ENCODE peak calls at places on chromosomes 3 and 15, in nine cellular contexts. One of them, this sample, is unnamed.

GRCh38 chr15:40891810-40892448 is 2.3 kb upstream of the VPS18 start:
- DNase-seq in kidney glomerular epithelial cell: peak; percentile 63
- DNase-seq in BJ: no peak
- DNase-seq in osteocyte: no peak
- DNase-seq in GDM1: no peak
- DNase-seq in NCI-H2227 treated with DMSO at 0.1 percent for 48 hours: peak; percentile 42
- DNase-seq in CD4-positive, alpha-beta T cell: no peak
- DNase-seq in NB4: peak; percentile 63
- DNase-seq in posterior vena cava: no peak
- DNase-seq in this sample: peak; percentile 13

GRCh38 chr3:173725507-173725906 is 328.0 kb downstream of the NLGN1 start:
- DNase-seq in kidney glomerular epithelial cell: no peak
- DNase-seq in BJ: no peak
- DNase-seq in osteocyte: no peak
- DNase-seq in GDM1: no peak
- DNase-seq in NCI-H2227 treated with DMSO at 0.1 percent for 48 hours: no peak
- DNase-seq in CD4-positive, alpha-beta T cell: no peak
- DNase-seq in NB4: no peak
- DNase-seq in posterior vena cava: no peak
- DNase-seq in this sample: no peak

GRCh38 chr3:177817746-177818145 is 620.5 kb upstream of the TBL1XR1 start:
- DNase-seq in kidney glomerular epithelial cell: peak; percentile 31
- DNase-seq in BJ: no peak
- DNase-seq in osteocyte: no peak
- DNase-seq in GDM1: no peak
- DNase-seq in NCI-H2227 treated with DMSO at 0.1 percent for 48 hours: no peak
- DNase-seq in CD4-positive, alpha-beta T cell: no peak
- DNase-seq in NB4: no peak
- DNase-seq in posterior vena cava: no peak
- DNase-seq in this sample: no peak

GRCh38 chr15:99954361-99955180 is 221.3 kb upstream of the LYSMD4 start:
- DNase-seq in kidney glomerular epithelial cell: no peak
- DNase-seq in BJ: no peak
- DNase-seq in osteocyte: peak; percentile 75
- DNase-seq in GDM1: no peak
- DNase-seq in NCI-H2227 treated with DMSO at 0.1 percent for 48 hours: no peak
- DNase-seq in CD4-positive, alpha-beta T cell: no peak
- DNase-seq in NB4: no peak
- DNase-seq in posterior vena cava: no peak
- DNase-seq in this sample: no peak

GRCh38 chr3:152428577-152428976 is 159.8 kb downstream of the MBNL1 start:
- DNase-seq in kidney glomerular epithelial cell: no peak
- DNase-seq in BJ: no peak
- DNase-seq in osteocyte: no peak
- DNase-seq in GDM1: no peak
- DNase-seq in NCI-H2227 treated with DMSO at 0.1 percent for 48 hours: no peak
- DNase-seq in CD4-positive, alpha-beta T cell: no peak
- DNase-seq in NB4: no peak
- DNase-seq in posterior vena cava: no peak
- DNase-seq in this sample: no peak

GRCh38 chr15:37520026-37520425 is 414.4 kb upstream of the TMCO5A start:
- DNase-seq in kidney glomerular epithelial cell: no peak
- DNase-seq in BJ: no peak
- DNase-seq in osteocyte: no peak
- DNase-seq in GDM1: no peak
- DNase-seq in NCI-H2227 treated with DMSO at 0.1 percent for 48 hours: no peak
- DNase-seq in CD4-positive, alpha-beta T cell: no peak
- DNase-seq in NB4: no peak
- DNase-seq in posterior vena cava: no peak
- DNase-seq in this sample: no peak

GRCh38 chr3:83496459-83496858 is 1462.3 kb upstream of the CADM2 start:
- DNase-seq in kidney glomerular epithelial cell: no peak
- DNase-seq in BJ: no peak
- DNase-seq in osteocyte: no peak
- DNase-seq in GDM1: no peak
- DNase-seq in NCI-H2227 treated with DMSO at 0.1 percent for 48 hours: no peak
- DNase-seq in CD4-positive, alpha-beta T cell: no peak
- DNase-seq in NB4: no peak
- DNase-seq in posterior vena cava: no peak
- DNase-seq in this sample: no peak

GRCh38 chr3:125003369-125003853 is 52.4 kb downstream of the HEG1 start:
- DNase-seq in kidney glomerular epithelial cell: peak; percentile 59
- DNase-seq in BJ: no peak
- DNase-seq in osteocyte: no peak
- DNase-seq in GDM1: no peak
- DNase-seq in NCI-H2227 treated with DMSO at 0.1 percent for 48 hours: no peak
- DNase-seq in CD4-positive, alpha-beta T cell: no peak
- DNase-seq in NB4: no peak
- DNase-seq in posterior vena cava: no peak
- DNase-seq in this sample: peak; percentile 46

GRCh38 chr3:46667061-46667621 is 26.3 kb downstream of the ALS2CL start:
- DNase-seq in kidney glomerular epithelial cell: no peak
- DNase-seq in BJ: no peak
- DNase-seq in osteocyte: no peak
- DNase-seq in GDM1: no peak
- DNase-seq in NCI-H2227 treated with DMSO at 0.1 percent for 48 hours: no peak
- DNase-seq in CD4-positive, alpha-beta T cell: peak; percentile 0
- DNase-seq in NB4: no peak
- DNase-seq in posterior vena cava: peak; percentile 67
- DNase-seq in this sample: no peak

GRCh38 chr15:48811325-48811938 is 563 bp upstream of the CEP152 start:
- DNase-seq in kidney glomerular epithelial cell: peak; percentile 43
- DNase-seq in BJ: no peak
- DNase-seq in osteocyte: no peak
- DNase-seq in GDM1: no peak
- DNase-seq in NCI-H2227 treated with DMSO at 0.1 percent for 48 hours: no peak
- DNase-seq in CD4-positive, alpha-beta T cell: no peak
- DNase-seq in NB4: no peak
- DNase-seq in posterior vena cava: no peak
- DNase-seq in this sample: no peak

GRCh38 chr3:12154151-12154550 is 4.6 kb downstream of the TIMP4 start:
- DNase-seq in kidney glomerular epithelial cell: no peak
- DNase-seq in BJ: no peak
- DNase-seq in osteocyte: peak; percentile 11
- DNase-seq in GDM1: no peak
- DNase-seq in NCI-H2227 treated with DMSO at 0.1 percent for 48 hours: no peak
- DNase-seq in CD4-positive, alpha-beta T cell: no peak
- DNase-seq in NB4: no peak
- DNase-seq in posterior vena cava: no peak
- DNase-seq in this sample: no peak

GRCh38 chr3:7682822-7683229 is 818.8 kb upstream of the LMCD1 start:
- DNase-seq in kidney glomerular epithelial cell: peak; percentile 88
- DNase-seq in BJ: peak; percentile 1
- DNase-seq in osteocyte: no peak
- DNase-seq in GDM1: peak; percentile 72
- DNase-seq in NCI-H2227 treated with DMSO at 0.1 percent for 48 hours: no peak
- DNase-seq in CD4-positive, alpha-beta T cell: no peak
- DNase-seq in NB4: peak; percentile 17
- DNase-seq in posterior vena cava: peak; percentile 83
- DNase-seq in this sample: no peak

GRCh38 chr3:55724851-55725250 is 237.7 kb upstream of the WNT5A start:
- DNase-seq in kidney glomerular epithelial cell: no peak
- DNase-seq in BJ: no peak
- DNase-seq in osteocyte: no peak
- DNase-seq in GDM1: no peak
- DNase-seq in NCI-H2227 treated with DMSO at 0.1 percent for 48 hours: no peak
- DNase-seq in CD4-positive, alpha-beta T cell: no peak
- DNase-seq in NB4: no peak
- DNase-seq in posterior vena cava: no peak
- DNase-seq in this sample: no peak

GRCh38 chr3:144643778-144644191 is 672.2 kb downstream of the DIPK2A start:
- DNase-seq in kidney glomerular epithelial cell: no peak
- DNase-seq in BJ: no peak
- DNase-seq in osteocyte: no peak
- DNase-seq in GDM1: no peak
- DNase-seq in NCI-H2227 treated with DMSO at 0.1 percent for 48 hours: no peak
- DNase-seq in CD4-positive, alpha-beta T cell: no peak
- DNase-seq in NB4: no peak
- DNase-seq in posterior vena cava: no peak
- DNase-seq in this sample: peak; percentile 14

GRCh38 chr15:52010633-52011595 is 8.1 kb upstream of the MAPK6 start:
- DNase-seq in kidney glomerular epithelial cell: no peak
- DNase-seq in BJ: no peak
- DNase-seq in osteocyte: no peak
- DNase-seq in GDM1: no peak
- DNase-seq in NCI-H2227 treated with DMSO at 0.1 percent for 48 hours: no peak
- DNase-seq in CD4-positive, alpha-beta T cell: no peak
- DNase-seq in NB4: no peak
- DNase-seq in posterior vena cava: no peak
- DNase-seq in this sample: peak; percentile 66

GRCh38 chr3:10560060-10560861 is 54.9 kb upstream of the ATP2B2 start:
- DNase-seq in kidney glomerular epithelial cell: no peak
- DNase-seq in BJ: no peak
- DNase-seq in osteocyte: peak; percentile 63
- DNase-seq in GDM1: no peak
- DNase-seq in NCI-H2227 treated with DMSO at 0.1 percent for 48 hours: no peak
- DNase-seq in CD4-positive, alpha-beta T cell: no peak
- DNase-seq in NB4: no peak
- DNase-seq in posterior vena cava: peak; percentile 22
- DNase-seq in this sample: no peak

GRCh38 chr15:75675579-75676404 is 28.1 kb downstream of the SNX33 start:
- DNase-seq in kidney glomerular epithelial cell: no peak
- DNase-seq in BJ: no peak
- DNase-seq in osteocyte: no peak
- DNase-seq in GDM1: no peak
- DNase-seq in NCI-H2227 treated with DMSO at 0.1 percent for 48 hours: no peak
- DNase-seq in CD4-positive, alpha-beta T cell: no peak
- DNase-seq in NB4: no peak
- DNase-seq in posterior vena cava: no peak
- DNase-seq in this sample: no peak

GRCh38 chr3:180871901-180872300 is 40.6 kb upstream of the FXR1 start:
- DNase-seq in kidney glomerular epithelial cell: no peak
- DNase-seq in BJ: no peak
- DNase-seq in osteocyte: no peak
- DNase-seq in GDM1: no peak
- DNase-seq in NCI-H2227 treated with DMSO at 0.1 percent for 48 hours: no peak
- DNase-seq in CD4-positive, alpha-beta T cell: no peak
- DNase-seq in NB4: no peak
- DNase-seq in posterior vena cava: no peak
- DNase-seq in this sample: no peak

GRCh38 chr3:171900396-171900795 is 57.2 kb downstream of the TMEM212 start:
- DNase-seq in kidney glomerular epithelial cell: no peak
- DNase-seq in BJ: no peak
- DNase-seq in osteocyte: no peak
- DNase-seq in GDM1: no peak
- DNase-seq in NCI-H2227 treated with DMSO at 0.1 percent for 48 hours: no peak
- DNase-seq in CD4-positive, alpha-beta T cell: no peak
- DNase-seq in NB4: no peak
- DNase-seq in posterior vena cava: no peak
- DNase-seq in this sample: no peak

GRCh38 chr3:54146383-54147239 is 24.3 kb downstream of the CACNA2D3 start:
- DNase-seq in kidney glomerular epithelial cell: peak; percentile 13
- DNase-seq in BJ: no peak
- DNase-seq in osteocyte: no peak
- DNase-seq in GDM1: no peak
- DNase-seq in NCI-H2227 treated with DMSO at 0.1 percent for 48 hours: peak; percentile 29
- DNase-seq in CD4-positive, alpha-beta T cell: no peak
- DNase-seq in NB4: peak; percentile 31
- DNase-seq in posterior vena cava: no peak
- DNase-seq in this sample: no peak

GRCh38 chr3:186476044-186476468 is 68.1 kb downstream of the CRYGS start:
- DNase-seq in kidney glomerular epithelial cell: no peak
- DNase-seq in BJ: no peak
- DNase-seq in osteocyte: no peak
- DNase-seq in GDM1: no peak
- DNase-seq in NCI-H2227 treated with DMSO at 0.1 percent for 48 hours: no peak
- DNase-seq in CD4-positive, alpha-beta T cell: no peak
- DNase-seq in NB4: no peak
- DNase-seq in posterior vena cava: no peak
- DNase-seq in this sample: no peak

GRCh38 chr15:70337292-70338186 is 239.8 kb upstream of the TLE3 start:
- DNase-seq in kidney glomerular epithelial cell: no peak
- DNase-seq in BJ: no peak
- DNase-seq in osteocyte: no peak
- DNase-seq in GDM1: no peak
- DNase-seq in NCI-H2227 treated with DMSO at 0.1 percent for 48 hours: no peak
- DNase-seq in CD4-positive, alpha-beta T cell: no peak
- DNase-seq in NB4: no peak
- DNase-seq in posterior vena cava: no peak
- DNase-seq in this sample: no peak

GRCh38 chr15:23467110-23467600 is 20.1 kb upstream of the GOLGA6L2 start:
- DNase-seq in kidney glomerular epithelial cell: peak; percentile 35
- DNase-seq in BJ: no peak
- DNase-seq in osteocyte: no peak
- DNase-seq in GDM1: no peak
- DNase-seq in NCI-H2227 treated with DMSO at 0.1 percent for 48 hours: no peak
- DNase-seq in CD4-positive, alpha-beta T cell: no peak
- DNase-seq in NB4: peak; percentile 66
- DNase-seq in posterior vena cava: no peak
- DNase-seq in this sample: peak; percentile 4

GRCh38 chr3:74119221-74119620 is 494.5 kb upstream of the PDZRN3 start:
- DNase-seq in kidney glomerular epithelial cell: no peak
- DNase-seq in BJ: no peak
- DNase-seq in osteocyte: no peak
- DNase-seq in GDM1: no peak
- DNase-seq in NCI-H2227 treated with DMSO at 0.1 percent for 48 hours: peak; percentile 80
- DNase-seq in CD4-positive, alpha-beta T cell: no peak
- DNase-seq in NB4: no peak
- DNase-seq in posterior vena cava: no peak
- DNase-seq in this sample: no peak

GRCh38 chr3:43024183-43024865 is 45.2 kb downstream of the GASK1A start:
- DNase-seq in kidney glomerular epithelial cell: no peak
- DNase-seq in BJ: no peak
- DNase-seq in osteocyte: no peak
- DNase-seq in GDM1: no peak
- DNase-seq in NCI-H2227 treated with DMSO at 0.1 percent for 48 hours: no peak
- DNase-seq in CD4-positive, alpha-beta T cell: peak; percentile 61
- DNase-seq in NB4: peak; percentile 48
- DNase-seq in posterior vena cava: no peak
- DNase-seq in this sample: no peak

GRCh38 chr15:39925112-39925830 is 5.2 kb upstream of the GPR176 start:
- DNase-seq in kidney glomerular epithelial cell: no peak
- DNase-seq in BJ: no peak
- DNase-seq in osteocyte: no peak
- DNase-seq in GDM1: no peak
- DNase-seq in NCI-H2227 treated with DMSO at 0.1 percent for 48 hours: no peak
- DNase-seq in CD4-positive, alpha-beta T cell: no peak
- DNase-seq in NB4: peak; percentile 44
- DNase-seq in posterior vena cava: no peak
- DNase-seq in this sample: no peak

GRCh38 chr3:52544937-52545336 is 8.5 kb downstream of the UQCC5 start:
- DNase-seq in kidney glomerular epithelial cell: no peak
- DNase-seq in BJ: no peak
- DNase-seq in osteocyte: no peak
- DNase-seq in GDM1: no peak
- DNase-seq in NCI-H2227 treated with DMSO at 0.1 percent for 48 hours: no peak
- DNase-seq in CD4-positive, alpha-beta T cell: no peak
- DNase-seq in NB4: no peak
- DNase-seq in posterior vena cava: no peak
- DNase-seq in this sample: no peak

GRCh38 chr15:35713733-35714132 is 167.8 kb upstream of the DPH6 start:
- DNase-seq in kidney glomerular epithelial cell: peak; percentile 26
- DNase-seq in BJ: no peak
- DNase-seq in osteocyte: no peak
- DNase-seq in GDM1: no peak
- DNase-seq in NCI-H2227 treated with DMSO at 0.1 percent for 48 hours: no peak
- DNase-seq in CD4-positive, alpha-beta T cell: no peak
- DNase-seq in NB4: no peak
- DNase-seq in posterior vena cava: no peak
- DNase-seq in this sample: no peak

GRCh38 chr15:83855956-83856355 is 202.0 kb downstream of the ADAMTSL3 start:
- DNase-seq in kidney glomerular epithelial cell: no peak
- DNase-seq in BJ: no peak
- DNase-seq in osteocyte: no peak
- DNase-seq in GDM1: no peak
- DNase-seq in NCI-H2227 treated with DMSO at 0.1 percent for 48 hours: no peak
- DNase-seq in CD4-positive, alpha-beta T cell: no peak
- DNase-seq in NB4: no peak
- DNase-seq in posterior vena cava: no peak
- DNase-seq in this sample: no peak

GRCh38 chr3:141129049-141130038 is 78.2 kb downstream of the SPSB4 start:
- DNase-seq in kidney glomerular epithelial cell: no peak
- DNase-seq in BJ: no peak
- DNase-seq in osteocyte: peak; percentile 53
- DNase-seq in GDM1: no peak
- DNase-seq in NCI-H2227 treated with DMSO at 0.1 percent for 48 hours: no peak
- DNase-seq in CD4-positive, alpha-beta T cell: no peak
- DNase-seq in NB4: no peak
- DNase-seq in posterior vena cava: no peak
- DNase-seq in this sample: no peak

GRCh38 chr3:188165596-188165995 is 11.6 kb downstream of the LPP start:
- DNase-seq in kidney glomerular epithelial cell: no peak
- DNase-seq in BJ: no peak
- DNase-seq in osteocyte: no peak
- DNase-seq in GDM1: no peak
- DNase-seq in NCI-H2227 treated with DMSO at 0.1 percent for 48 hours: no peak
- DNase-seq in CD4-positive, alpha-beta T cell: no peak
- DNase-seq in NB4: no peak
- DNase-seq in posterior vena cava: no peak
- DNase-seq in this sample: no peak